ENCODE peak calls at places on chromosomes 16 and 17, in six cellular contexts. One of them, this sample, is unnamed.

GRCh38 chr17:32489320-32490100 is 2.7 kb downstream of the CDK5R1 start:
- DNase-seq in CD4-positive, alpha-beta T cell: no peak
- DNase-seq in heart left ventricle: no peak
- DNase-seq in uterus: no peak
- DNase-seq in IMR-90: no peak
- DNase-seq in neural progenitor cell: no peak
- DNase-seq in this sample: no peak

GRCh38 chr17:62824290-62825135 is 16.4 kb upstream of the MARCHF10 start:
- DNase-seq in uterus: no peak
- DNase-seq in CD4-positive, alpha-beta T cell: no peak
- DNase-seq in heart left ventricle: no peak
- DNase-seq in neural progenitor cell: peak
- DNase-seq in IMR-90: peak
- DNase-seq in this sample: no peak

GRCh38 chr17:65660947-65661346 is 99.5 kb upstream of the AXIN2 start:
- DNase-seq in IMR-90: peak
- DNase-seq in heart left ventricle: no peak
- DNase-seq in CD4-positive, alpha-beta T cell: no peak
- DNase-seq in uterus: no peak
- DNase-seq in neural progenitor cell: no peak
- DNase-seq in this sample: no peak

GRCh38 chr16:87698241-87698640 is 67.5 kb downstream of the KLHDC4 start:
- DNase-seq in uterus: no peak
- DNase-seq in heart left ventricle: no peak
- DNase-seq in neural progenitor cell: no peak
- DNase-seq in IMR-90: no peak
- DNase-seq in CD4-positive, alpha-beta T cell: no peak
- DNase-seq in this sample: no peak

GRCh38 chr16:11651796-11652195 is 16.5 kb upstream of the SNN start:
- DNase-seq in IMR-90: no peak
- DNase-seq in uterus: no peak
- DNase-seq in neural progenitor cell: no peak
- DNase-seq in CD4-positive, alpha-beta T cell: no peak
- DNase-seq in heart left ventricle: no peak
- DNase-seq in this sample: no peak

GRCh38 chr17:61002316-61002736 is 324.7 kb downstream of the BCAS3 start:
- DNase-seq in CD4-positive, alpha-beta T cell: no peak
- DNase-seq in heart left ventricle: no peak
- DNase-seq in IMR-90: peak
- DNase-seq in uterus: no peak
- DNase-seq in neural progenitor cell: peak
- DNase-seq in this sample: no peak

GRCh38 chr16:19688396-19689024 is 29.5 kb downstream of the KNOP1 start:
- DNase-seq in heart left ventricle: no peak
- DNase-seq in uterus: no peak
- DNase-seq in neural progenitor cell: no peak
- DNase-seq in CD4-positive, alpha-beta T cell: no peak
- DNase-seq in IMR-90: no peak
- DNase-seq in this sample: no peak

GRCh38 chr16:27239026-27239425 is 29.5 kb downstream of the NSMCE1 start:
- DNase-seq in neural progenitor cell: no peak
- DNase-seq in uterus: no peak
- DNase-seq in CD4-positive, alpha-beta T cell: no peak
- DNase-seq in IMR-90: no peak
- DNase-seq in heart left ventricle: peak
- DNase-seq in this sample: no peak

GRCh38 chr16:57513371-57514102 is 22.8 kb downstream of the CCDC102A start:
- DNase-seq in IMR-90: no peak
- DNase-seq in uterus: peak
- DNase-seq in neural progenitor cell: no peak
- DNase-seq in CD4-positive, alpha-beta T cell: no peak
- DNase-seq in heart left ventricle: no peak
- DNase-seq in this sample: no peak

GRCh38 chr16:57092786-57093301 is 461 bp downstream of the CPNE2 start:
- DNase-seq in IMR-90: no peak
- DNase-seq in CD4-positive, alpha-beta T cell: no peak
- DNase-seq in uterus: peak
- DNase-seq in heart left ventricle: peak
- DNase-seq in neural progenitor cell: peak
- DNase-seq in this sample: peak

GRCh38 chr17:47690121-47690520 is 3.8 kb upstream of the TBKBP1 start:
- DNase-seq in neural progenitor cell: no peak
- DNase-seq in IMR-90: no peak
- DNase-seq in uterus: no peak
- DNase-seq in CD4-positive, alpha-beta T cell: no peak
- DNase-seq in heart left ventricle: no peak
- DNase-seq in this sample: no peak

GRCh38 chr16:2333772-2334379 is 6.7 kb downstream of the ABCA3 start:
- DNase-seq in neural progenitor cell: no peak
- DNase-seq in uterus: no peak
- DNase-seq in heart left ventricle: no peak
- DNase-seq in IMR-90: no peak
- DNase-seq in CD4-positive, alpha-beta T cell: no peak
- DNase-seq in this sample: no peak

GRCh38 chr16:79767597-79768280 is 167.2 kb upstream of the MAF start:
- DNase-seq in heart left ventricle: no peak
- DNase-seq in uterus: peak
- DNase-seq in CD4-positive, alpha-beta T cell: no peak
- DNase-seq in IMR-90: no peak
- DNase-seq in neural progenitor cell: peak
- DNase-seq in this sample: peak

GRCh38 chr17:65554568-65555223 is 6.8 kb downstream of the AXIN2 start:
- DNase-seq in IMR-90: peak
- DNase-seq in uterus: peak
- DNase-seq in CD4-positive, alpha-beta T cell: no peak
- DNase-seq in neural progenitor cell: peak
- DNase-seq in heart left ventricle: peak
- DNase-seq in this sample: peak

GRCh38 chr16:65308506-65308905 is 186.6 kb upstream of the CDH11 start:
- DNase-seq in CD4-positive, alpha-beta T cell: no peak
- DNase-seq in uterus: no peak
- DNase-seq in neural progenitor cell: no peak
- DNase-seq in heart left ventricle: no peak
- DNase-seq in IMR-90: no peak
- DNase-seq in this sample: no peak

GRCh38 chr17:59062509-59062908 is 44.2 kb downstream of the TRIM37 start:
- DNase-seq in CD4-positive, alpha-beta T cell: no peak
- DNase-seq in IMR-90: no peak
- DNase-seq in heart left ventricle: no peak
- DNase-seq in uterus: no peak
- DNase-seq in neural progenitor cell: no peak
- DNase-seq in this sample: no peak

GRCh38 chr17:17778308-17779014 is 58.3 kb downstream of the SREBF1 start:
- DNase-seq in neural progenitor cell: no peak
- DNase-seq in uterus: peak
- DNase-seq in heart left ventricle: peak
- DNase-seq in CD4-positive, alpha-beta T cell: no peak
- DNase-seq in IMR-90: peak
- DNase-seq in this sample: no peak

GRCh38 chr17:32335647-32336046 is 6.3 kb downstream of the C17orf75 start:
- DNase-seq in CD4-positive, alpha-beta T cell: no peak
- DNase-seq in IMR-90: peak
- DNase-seq in uterus: no peak
- DNase-seq in heart left ventricle: no peak
- DNase-seq in neural progenitor cell: no peak
- DNase-seq in this sample: no peak

GRCh38 chr17:61474934-61475333 is 22.7 kb downstream of the TBX4 start:
- DNase-seq in heart left ventricle: no peak
- DNase-seq in neural progenitor cell: no peak
- DNase-seq in CD4-positive, alpha-beta T cell: no peak
- DNase-seq in uterus: peak
- DNase-seq in IMR-90: no peak
- DNase-seq in this sample: no peak

GRCh38 chr17:76136276-76137025 is 4.6 kb downstream of the FOXJ1 start:
- DNase-seq in IMR-90: no peak
- DNase-seq in CD4-positive, alpha-beta T cell: no peak
- DNase-seq in heart left ventricle: no peak
- DNase-seq in neural progenitor cell: peak
- DNase-seq in uterus: no peak
- DNase-seq in this sample: no peak

GRCh38 chr17:79126139-79126538 is 51.5 kb downstream of the ENGASE start:
- DNase-seq in heart left ventricle: peak
- DNase-seq in uterus: no peak
- DNase-seq in IMR-90: no peak
- DNase-seq in neural progenitor cell: peak
- DNase-seq in CD4-positive, alpha-beta T cell: no peak
- DNase-seq in this sample: peak

GRCh38 chr16:65178151-65178550 is 56.3 kb upstream of the CDH11 start:
- DNase-seq in IMR-90: peak
- DNase-seq in heart left ventricle: no peak
- DNase-seq in CD4-positive, alpha-beta T cell: no peak
- DNase-seq in neural progenitor cell: no peak
- DNase-seq in uterus: no peak
- DNase-seq in this sample: no peak

GRCh38 chr16:46843898-46844642 is 13.1 kb upstream of the C16orf87 start:
- DNase-seq in IMR-90: no peak
- DNase-seq in neural progenitor cell: no peak
- DNase-seq in heart left ventricle: no peak
- DNase-seq in CD4-positive, alpha-beta T cell: no peak
- DNase-seq in uterus: no peak
- DNase-seq in this sample: no peak

GRCh38 chr16:21208429-21208828 is 2.9 kb downstream of the ZP2 start:
- DNase-seq in heart left ventricle: no peak
- DNase-seq in neural progenitor cell: no peak
- DNase-seq in CD4-positive, alpha-beta T cell: no peak
- DNase-seq in IMR-90: no peak
- DNase-seq in uterus: no peak
- DNase-seq in this sample: no peak

GRCh38 chr16:1494129-1494640 is 1.0 kb downstream of the TELO2 start:
- DNase-seq in IMR-90: peak
- DNase-seq in uterus: peak
- DNase-seq in neural progenitor cell: peak
- DNase-seq in CD4-positive, alpha-beta T cell: no peak
- DNase-seq in heart left ventricle: peak
- DNase-seq in this sample: peak

GRCh38 chr17:81528651-81529436 is 667 bp downstream of the FSCN2 start:
- DNase-seq in IMR-90: no peak
- DNase-seq in CD4-positive, alpha-beta T cell: no peak
- DNase-seq in neural progenitor cell: no peak
- DNase-seq in uterus: no peak
- DNase-seq in heart left ventricle: no peak
- DNase-seq in this sample: no peak

GRCh38 chr16:89620406-89620841 is 7.0 kb downstream of the DPEP1 start:
- DNase-seq in heart left ventricle: no peak
- DNase-seq in IMR-90: no peak
- DNase-seq in uterus: no peak
- DNase-seq in neural progenitor cell: no peak
- DNase-seq in CD4-positive, alpha-beta T cell: no peak
- DNase-seq in this sample: no peak

GRCh38 chr16:1929578-1930337 is 11.5 kb upstream of the HS3ST6 start:
- DNase-seq in CD4-positive, alpha-beta T cell: peak
- DNase-seq in IMR-90: peak
- DNase-seq in neural progenitor cell: peak
- DNase-seq in heart left ventricle: peak
- DNase-seq in uterus: peak
- DNase-seq in this sample: peak

DNA sequence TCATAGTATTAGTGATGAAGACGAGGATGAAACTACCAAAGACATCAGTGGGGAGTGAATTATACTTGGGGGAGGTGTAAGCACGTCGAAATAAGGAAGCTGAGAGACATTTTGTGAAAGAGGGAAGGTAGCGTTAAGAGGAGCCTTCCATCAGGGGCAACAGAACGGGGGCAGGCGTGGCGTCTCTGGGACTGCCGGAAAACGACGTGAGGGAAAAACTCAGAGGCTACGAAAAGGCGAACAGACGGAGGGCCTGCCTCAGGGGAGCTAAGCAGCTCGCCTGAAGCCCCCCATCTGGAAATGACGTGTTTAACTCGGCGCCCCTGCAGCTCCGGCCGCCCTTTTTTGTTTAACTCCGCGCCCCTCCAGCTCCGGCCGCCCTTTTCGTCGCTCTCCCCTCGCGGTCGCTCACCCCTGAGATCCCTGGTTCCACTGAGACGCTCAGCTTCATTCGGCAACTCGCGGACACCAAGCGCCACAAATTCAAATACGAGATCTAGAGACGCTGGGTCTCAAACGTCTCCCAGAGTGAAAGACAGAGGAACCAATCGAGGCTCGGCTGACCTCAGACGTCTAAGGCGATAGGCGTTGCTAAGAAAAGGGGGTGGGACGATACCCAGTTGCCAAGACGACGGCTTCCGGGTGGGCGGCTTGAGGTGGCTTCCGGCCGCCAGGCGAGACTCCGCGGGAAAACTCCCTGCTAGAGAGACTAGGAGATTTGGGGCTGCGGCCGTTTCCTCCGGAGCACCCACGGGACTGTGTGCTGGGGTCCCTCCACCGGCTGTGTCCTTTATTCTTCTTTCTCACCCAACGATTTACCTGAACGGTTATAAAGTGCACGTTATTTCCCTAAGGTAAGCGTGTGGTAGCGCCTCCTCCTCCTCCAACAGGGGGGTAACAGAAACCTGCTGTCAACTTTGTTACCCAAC is 383.2 kb downstream of the ZFHX3 start:
- DNase-seq in uterus: peak
- DNase-seq in IMR-90: peak
- DNase-seq in CD4-positive, alpha-beta T cell: peak
- DNase-seq in heart left ventricle: peak
- DNase-seq in neural progenitor cell: peak
- DNase-seq in this sample: peak
- H3K27ac ChIP-seq in uterus: peak
- H3K27ac ChIP-seq in IMR-90: peak
- H3K27ac ChIP-seq in CD4-positive, alpha-beta T cell: peak
- H3K27ac ChIP-seq in heart left ventricle: peak
- H3K27ac ChIP-seq in neural progenitor cell: peak
- H3K27ac ChIP-seq in this sample: peak

GRCh38 chr17:67992541-67993152 is 3.6 kb downstream of the C17orf58 start:
- DNase-seq in CD4-positive, alpha-beta T cell: no peak
- DNase-seq in heart left ventricle: peak
- DNase-seq in neural progenitor cell: peak
- DNase-seq in uterus: no peak
- DNase-seq in IMR-90: no peak
- DNase-seq in this sample: peak
- H3K27ac ChIP-seq in CD4-positive, alpha-beta T cell: no peak
- H3K27ac ChIP-seq in heart left ventricle: peak
- H3K27ac ChIP-seq in neural progenitor cell: no peak
- H3K27ac ChIP-seq in uterus: peak
- H3K27ac ChIP-seq in IMR-90: peak
- H3K27ac ChIP-seq in this sample: peak

DNA sequence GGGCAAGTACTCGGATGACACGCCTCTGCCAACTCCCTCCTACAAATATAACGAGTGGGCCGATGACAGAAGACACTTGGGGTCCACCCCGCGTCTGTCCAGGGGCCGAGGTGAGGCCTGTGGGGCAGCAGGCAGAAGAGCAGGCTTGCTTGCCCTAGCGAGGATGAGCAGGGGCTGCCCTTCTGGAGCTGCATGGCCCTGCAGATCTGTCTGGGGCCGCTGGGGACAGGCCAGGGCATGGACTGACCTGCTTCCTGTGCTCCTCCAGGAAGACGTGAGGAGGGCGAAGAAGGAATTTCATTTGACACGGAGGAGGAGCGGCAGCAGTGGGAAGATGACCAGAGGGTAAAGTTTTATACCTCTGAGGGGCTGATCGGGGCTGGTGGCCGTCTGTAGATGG is 5.3 kb downstream of the DHX38 start:
- DNase-seq in neural progenitor cell: peak
- DNase-seq in CD4-positive, alpha-beta T cell: no peak
- DNase-seq in uterus: no peak
- DNase-seq in heart left ventricle: no peak
- DNase-seq in IMR-90: no peak
- DNase-seq in this sample: no peak
- H3K27ac ChIP-seq in neural progenitor cell: no peak
- H3K27ac ChIP-seq in CD4-positive, alpha-beta T cell: no peak
- H3K27ac ChIP-seq in uterus: no peak
- H3K27ac ChIP-seq in heart left ventricle: no peak
- H3K27ac ChIP-seq in IMR-90: no peak
- H3K27ac ChIP-seq in this sample: no peak

GRCh38 chr17:21005367-21005766 is 37.4 kb downstream of the USP22 start:
- DNase-seq in heart left ventricle: no peak
- DNase-seq in IMR-90: no peak
- DNase-seq in uterus: no peak
- DNase-seq in neural progenitor cell: no peak
- DNase-seq in CD4-positive, alpha-beta T cell: no peak
- DNase-seq in this sample: no peak
- H3K27ac ChIP-seq in heart left ventricle: no peak
- H3K27ac ChIP-seq in IMR-90: no peak
- H3K27ac ChIP-seq in uterus: no peak
- H3K27ac ChIP-seq in neural progenitor cell: no peak
- H3K27ac ChIP-seq in CD4-positive, alpha-beta T cell: no peak
- H3K27ac ChIP-seq in this sample: no peak

This sample was measured in prostate gland.